ENCODE peak calls at places on chromosomes 11 and 22, in ten cellular contexts. One of them, this sample, is unnamed. For H3K4me1 and H3K9me3, the result is how much of the 10 kb centered on the place peaks cover.

GRCh38 chr11:35514481-35514880 is 10.9 kb downstream of the PAMR1 start:
- DNase-seq in A549: no peak
- DNase-seq in cardiac muscle cell: no peak
- DNase-seq in ovary: no peak
- DNase-seq in esophagus squamous epithelium: no peak
- DNase-seq in uterus: no peak
- DNase-seq in MM.1S: no peak
- DNase-seq in mucosa of descending colon: no peak
- DNase-seq in lung: no peak
- DNase-seq in heart left ventricle: no peak
- DNase-seq in this sample: no peak

GRCh38 chr11:107006076-107006833 is 12.0 kb downstream of the GUCY1A2 start:
- DNase-seq in MM.1S: no peak
- DNase-seq in esophagus squamous epithelium: no peak
- DNase-seq in ovary: no peak
- DNase-seq in heart left ventricle: no peak
- DNase-seq in A549: no peak
- DNase-seq in lung: no peak
- DNase-seq in uterus: no peak
- DNase-seq in cardiac muscle cell: no peak
- DNase-seq in mucosa of descending colon: no peak
- DNase-seq in this sample: no peak

GRCh38 chr11:102513869-102514268 is 16.7 kb downstream of the MMP7 start:
- DNase-seq in A549: no peak
- DNase-seq in uterus: peak
- DNase-seq in ovary: no peak
- DNase-seq in heart left ventricle: no peak
- DNase-seq in mucosa of descending colon: peak
- DNase-seq in lung: peak
- DNase-seq in cardiac muscle cell: no peak
- DNase-seq in MM.1S: no peak
- DNase-seq in esophagus squamous epithelium: no peak
- DNase-seq in this sample: no peak

GRCh38 chr11:35553021-35553420 is 27.6 kb upstream of the PAMR1 start:
- DNase-seq in ovary: no peak
- DNase-seq in lung: no peak
- DNase-seq in MM.1S: no peak
- DNase-seq in A549: no peak
- DNase-seq in heart left ventricle: no peak
- DNase-seq in cardiac muscle cell: no peak
- DNase-seq in mucosa of descending colon: no peak
- DNase-seq in uterus: no peak
- DNase-seq in esophagus squamous epithelium: no peak
- DNase-seq in this sample: no peak

GRCh38 chr11:57131080-57131790 is 50.5 kb upstream of the LRRC55 start:
- DNase-seq in heart left ventricle: peak
- DNase-seq in mucosa of descending colon: peak
- DNase-seq in esophagus squamous epithelium: no peak
- DNase-seq in lung: peak
- DNase-seq in MM.1S: no peak
- DNase-seq in ovary: no peak
- DNase-seq in A549: peak
- DNase-seq in uterus: peak
- DNase-seq in cardiac muscle cell: peak
- DNase-seq in this sample: no peak

GRCh38 chr11:16321148-16321547 is 35.2 kb downstream of the SOX6 start:
- DNase-seq in cardiac muscle cell: no peak
- DNase-seq in mucosa of descending colon: no peak
- DNase-seq in MM.1S: no peak
- DNase-seq in esophagus squamous epithelium: no peak
- DNase-seq in A549: no peak
- DNase-seq in ovary: no peak
- DNase-seq in lung: no peak
- DNase-seq in heart left ventricle: no peak
- DNase-seq in uterus: no peak
- DNase-seq in this sample: no peak

GRCh38 chr22:24068377-24068680 is 57.2 kb downstream of the CABIN1 start:
- DNase-seq in mucosa of descending colon: no peak
- DNase-seq in heart left ventricle: no peak
- DNase-seq in MM.1S: no peak
- DNase-seq in cardiac muscle cell: no peak
- DNase-seq in ovary: no peak
- DNase-seq in A549: no peak
- DNase-seq in uterus: no peak
- DNase-seq in esophagus squamous epithelium: no peak
- DNase-seq in lung: no peak
- DNase-seq in this sample: no peak

GRCh38 chr11:124643605-124644425 is 21.2 kb downstream of the TBRG1 start:
- DNase-seq in uterus: no peak
- DNase-seq in esophagus squamous epithelium: no peak
- DNase-seq in A549: no peak
- DNase-seq in heart left ventricle: no peak
- DNase-seq in ovary: no peak
- DNase-seq in cardiac muscle cell: no peak
- DNase-seq in lung: no peak
- DNase-seq in mucosa of descending colon: no peak
- DNase-seq in MM.1S: no peak
- DNase-seq in this sample: no peak

GRCh38 chr11:79507726-79508125 is 66.9 kb upstream of the TENM4 start:
- DNase-seq in cardiac muscle cell: no peak
- DNase-seq in MM.1S: no peak
- DNase-seq in uterus: no peak
- DNase-seq in mucosa of descending colon: no peak
- DNase-seq in lung: no peak
- DNase-seq in esophagus squamous epithelium: no peak
- DNase-seq in A549: no peak
- DNase-seq in heart left ventricle: no peak
- DNase-seq in ovary: no peak
- DNase-seq in this sample: no peak

GRCh38 chr11:124920870-124921609 is 2.0 kb downstream of the HEPN1 start:
- DNase-seq in MM.1S: no peak
- DNase-seq in esophagus squamous epithelium: no peak
- DNase-seq in uterus: peak
- DNase-seq in mucosa of descending colon: peak
- DNase-seq in heart left ventricle: peak
- DNase-seq in lung: peak
- DNase-seq in A549: peak
- DNase-seq in ovary: peak
- DNase-seq in cardiac muscle cell: peak
- DNase-seq in this sample: peak

GRCh38 chr22:30943368-30943767 is 25.2 kb downstream of the MORC2 start:
- DNase-seq in lung: no peak
- DNase-seq in cardiac muscle cell: no peak
- DNase-seq in ovary: no peak
- DNase-seq in MM.1S: no peak
- DNase-seq in A549: no peak
- DNase-seq in mucosa of descending colon: peak
- DNase-seq in uterus: no peak
- DNase-seq in esophagus squamous epithelium: no peak
- DNase-seq in heart left ventricle: no peak
- DNase-seq in this sample: peak

GRCh38 chr22:42642801-42643631 is 2.6 kb upstream of the ATP5MGL start:
- DNase-seq in cardiac muscle cell: no peak
- DNase-seq in esophagus squamous epithelium: no peak
- DNase-seq in uterus: no peak
- DNase-seq in ovary: no peak
- DNase-seq in A549: no peak
- DNase-seq in lung: no peak
- DNase-seq in mucosa of descending colon: no peak
- DNase-seq in MM.1S: no peak
- DNase-seq in heart left ventricle: no peak
- DNase-seq in this sample: no peak
- H3K4me1 ChIP-seq in cardiac muscle cell: under half
- H3K4me1 ChIP-seq in esophagus squamous epithelium: under half
- H3K4me1 ChIP-seq in uterus: under half
- H3K4me1 ChIP-seq in ovary: under half
- H3K4me1 ChIP-seq in A549: under half
- H3K4me1 ChIP-seq in lung: under half
- H3K4me1 ChIP-seq in mucosa of descending colon: half or more
- H3K4me1 ChIP-seq in MM.1S: under half
- H3K4me1 ChIP-seq in heart left ventricle: half or more
- H3K4me1 ChIP-seq in this sample: under half

GRCh38 chr11:13682212-13682611 is 13.7 kb downstream of the FAR1 start:
- DNase-seq in ovary: no peak
- DNase-seq in MM.1S: no peak
- DNase-seq in mucosa of descending colon: no peak
- DNase-seq in lung: no peak
- DNase-seq in uterus: no peak
- DNase-seq in A549: no peak
- DNase-seq in heart left ventricle: no peak
- DNase-seq in esophagus squamous epithelium: no peak
- DNase-seq in cardiac muscle cell: no peak
- DNase-seq in this sample: no peak

GRCh38 chr11:13681470-13681869 is 13.0 kb downstream of the FAR1 start:
- DNase-seq in esophagus squamous epithelium: no peak
- DNase-seq in uterus: no peak
- DNase-seq in cardiac muscle cell: no peak
- DNase-seq in ovary: no peak
- DNase-seq in heart left ventricle: no peak
- DNase-seq in MM.1S: no peak
- DNase-seq in mucosa of descending colon: no peak
- DNase-seq in lung: no peak
- DNase-seq in A549: no peak
- DNase-seq in this sample: no peak

GRCh38 chr11:13680501-13681264 is 12.2 kb downstream of the FAR1 start:
- DNase-seq in heart left ventricle: no peak
- DNase-seq in esophagus squamous epithelium: no peak
- DNase-seq in A549: no peak
- DNase-seq in mucosa of descending colon: no peak
- DNase-seq in lung: peak
- DNase-seq in ovary: no peak
- DNase-seq in MM.1S: no peak
- DNase-seq in uterus: no peak
- DNase-seq in cardiac muscle cell: no peak
- DNase-seq in this sample: no peak

GRCh38 chr11:13687271-13687670 is 18.8 kb downstream of the FAR1 start:
- DNase-seq in MM.1S: no peak
- DNase-seq in mucosa of descending colon: no peak
- DNase-seq in heart left ventricle: no peak
- DNase-seq in esophagus squamous epithelium: no peak
- DNase-seq in A549: no peak
- DNase-seq in lung: no peak
- DNase-seq in ovary: no peak
- DNase-seq in cardiac muscle cell: peak
- DNase-seq in uterus: no peak
- DNase-seq in this sample: no peak

GRCh38 chr11:13685461-13686108 is 17.1 kb downstream of the FAR1 start:
- DNase-seq in mucosa of descending colon: no peak
- DNase-seq in cardiac muscle cell: no peak
- DNase-seq in MM.1S: no peak
- DNase-seq in ovary: no peak
- DNase-seq in uterus: no peak
- DNase-seq in heart left ventricle: no peak
- DNase-seq in lung: no peak
- DNase-seq in esophagus squamous epithelium: no peak
- DNase-seq in A549: no peak
- DNase-seq in this sample: no peak
- TF ChIP-seq CTCF in mucosa of descending colon: no peak
- TF ChIP-seq CTCF in cardiac muscle cell: no peak
- TF ChIP-seq CTCF in MM.1S: no peak
- TF ChIP-seq CTCF in ovary: no peak
- TF ChIP-seq CTCF in uterus: no peak
- TF ChIP-seq CTCF in heart left ventricle: no peak
- TF ChIP-seq CTCF in lung: no peak
- TF ChIP-seq CTCF in esophagus squamous epithelium: no peak
- TF ChIP-seq CTCF in A549: no peak
- TF ChIP-seq CTCF in this sample: no peak

GRCh38 chr11:43694477-43694876 is 13.9 kb downstream of the HSD17B12 start:
- DNase-seq in esophagus squamous epithelium: no peak
- DNase-seq in A549: no peak
- DNase-seq in heart left ventricle: no peak
- DNase-seq in ovary: no peak
- DNase-seq in cardiac muscle cell: no peak
- DNase-seq in lung: no peak
- DNase-seq in mucosa of descending colon: no peak
- DNase-seq in MM.1S: no peak
- DNase-seq in uterus: no peak
- DNase-seq in this sample: no peak
- H3K9me3 ChIP-seq in esophagus squamous epithelium: under half
- H3K9me3 ChIP-seq in A549: under half
- H3K9me3 ChIP-seq in heart left ventricle: under half
- H3K9me3 ChIP-seq in ovary: under half
- H3K9me3 ChIP-seq in cardiac muscle cell: under half
- H3K9me3 ChIP-seq in lung: under half
- H3K9me3 ChIP-seq in mucosa of descending colon: under half
- H3K9me3 ChIP-seq in MM.1S: under half
- H3K9me3 ChIP-seq in uterus: under half
- H3K9me3 ChIP-seq in this sample: under half

GRCh38 chr11:64891215-64891848 is 12.9 kb upstream of the EHD1 start:
- DNase-seq in esophagus squamous epithelium: no peak
- DNase-seq in ovary: no peak
- DNase-seq in lung: no peak
- DNase-seq in heart left ventricle: no peak
- DNase-seq in mucosa of descending colon: peak
- DNase-seq in cardiac muscle cell: no peak
- DNase-seq in MM.1S: no peak
- DNase-seq in uterus: no peak
- DNase-seq in A549: no peak
- DNase-seq in this sample: no peak
- H3K4me1 ChIP-seq in esophagus squamous epithelium: under half
- H3K4me1 ChIP-seq in ovary: under half
- H3K4me1 ChIP-seq in lung: under half
- H3K4me1 ChIP-seq in heart left ventricle: under half
- H3K4me1 ChIP-seq in mucosa of descending colon: under half
- H3K4me1 ChIP-seq in cardiac muscle cell: under half
- H3K4me1 ChIP-seq in MM.1S: under half
- H3K4me1 ChIP-seq in uterus: under half
- H3K4me1 ChIP-seq in A549: half or more
- H3K4me1 ChIP-seq in this sample: under half